ENCODE peak calls at places on chromosomes 11 and 22, in four cellular contexts. One of them, this sample, is unnamed.

GRCh38 chr11:35553831-35554230 is 28.4 kb upstream of the PAMR1 start:
- DNase-seq in H9: no peak
- DNase-seq in H1: no peak
- DNase-seq in IMR-90: peak; percentile 99
- DNase-seq in this sample: peak; percentile 21

GRCh38 chr22:50360578-50360977 is 17.5 kb downstream of the PPP6R2 start:
- DNase-seq in IMR-90: no peak
- DNase-seq in H1: no peak
- DNase-seq in H9: no peak
- DNase-seq in this sample: no peak

GRCh38 chr11:104526006-104526405 is 362.1 kb upstream of the PDGFD start:
- DNase-seq in H1: no peak
- DNase-seq in H9: no peak
- DNase-seq in IMR-90: no peak
- DNase-seq in this sample: no peak

GRCh38 chr22:39462443-39463147 is 5.8 kb downstream of the MGAT3 start:
- DNase-seq in IMR-90: no peak
- DNase-seq in H9: peak; percentile 71
- DNase-seq in H1: no peak
- DNase-seq in this sample: peak; percentile 84

GRCh38 chr22:19086944-19087343 is 35.3 kb downstream of the DGCR2 start:
- DNase-seq in H1: no peak
- DNase-seq in H9: no peak
- DNase-seq in IMR-90: peak; percentile 69
- DNase-seq in this sample: no peak

GRCh38 chr11:14107071-14107470 is 144.5 kb downstream of the SPON1 start:
- DNase-seq in H1: no peak
- DNase-seq in IMR-90: no peak
- DNase-seq in H9: no peak
- DNase-seq in this sample: no peak

GRCh38 chr11:47333886-47334443 is 18.5 kb downstream of the MYBPC3 start:
- DNase-seq in H9: no peak
- DNase-seq in IMR-90: no peak
- DNase-seq in H1: no peak
- DNase-seq in this sample: no peak

GRCh38 chr11:67584881-67585873 is 1.6 kb downstream of the GSTP1 start:
- DNase-seq in H1: no peak
- DNase-seq in H9: no peak
- DNase-seq in IMR-90: no peak
- DNase-seq in this sample: peak; percentile 40

GRCh38 chr11:60786811-60787567 is 1.9 kb downstream of the MS4A10 start:
- DNase-seq in H1: no peak
- DNase-seq in IMR-90: peak; percentile 89
- DNase-seq in H9: no peak
- DNase-seq in this sample: no peak

GRCh38 chr11:3219281-3219892 is 774 bp upstream of the MRGPRG start:
- DNase-seq in H1: no peak
- DNase-seq in H9: peak; percentile 27
- DNase-seq in IMR-90: no peak
- DNase-seq in this sample: no peak

GRCh38 chr11:41461057-41461681 is 1.7 kb upstream of the LRRC4C start:
- DNase-seq in H1: no peak
- DNase-seq in IMR-90: no peak
- DNase-seq in H9: no peak
- DNase-seq in this sample: no peak

GRCh38 chr22:43421914-43422615 is 10.3 kb downstream of the MPPED1 start:
- DNase-seq in H9: no peak
- DNase-seq in IMR-90: no peak
- DNase-seq in H1: no peak
- DNase-seq in this sample: no peak

GRCh38 chr22:42963231-42963595 is 51.7 kb downstream of the PACSIN2 start:
- DNase-seq in H1: no peak
- DNase-seq in IMR-90: no peak
- DNase-seq in H9: no peak
- DNase-seq in this sample: no peak

GRCh38 chr11:108975641-108976071 is 310.8 kb downstream of the DDX10 start:
- DNase-seq in H9: no peak
- DNase-seq in H1: no peak
- DNase-seq in IMR-90: no peak
- DNase-seq in this sample: no peak

GRCh38 chr11:133946541-133947297 is 10.0 kb downstream of the IGSF9B start:
- DNase-seq in H9: no peak
- DNase-seq in H1: no peak
- DNase-seq in IMR-90: no peak
- DNase-seq in this sample: no peak

GRCh38 chr22:48490513-48491411 is 1336.9 kb downstream of the BRD1 start:
- DNase-seq in H1: no peak
- DNase-seq in IMR-90: no peak
- DNase-seq in H9: peak; percentile 34
- DNase-seq in this sample: no peak

GRCh38 chr22:37647928-37648327 is 8.5 kb downstream of the SH3BP1 start:
- DNase-seq in H1: no peak
- DNase-seq in IMR-90: no peak
- DNase-seq in H9: no peak
- DNase-seq in this sample: no peak

GRCh38 chr11:32497951-32498350 is 62.6 kb upstream of the WT1 start:
- DNase-seq in H9: no peak
- DNase-seq in H1: no peak
- DNase-seq in IMR-90: no peak
- DNase-seq in this sample: no peak

GRCh38 chr11:62856333-62856910 is 17.0 kb upstream of the WDR74 start:
- DNase-seq in H1: no peak
- DNase-seq in IMR-90: no peak
- DNase-seq in H9: no peak
- DNase-seq in this sample: no peak

GRCh38 chr22:19975707-19976035 is 34.1 kb upstream of the TXNRD2 start:
- DNase-seq in IMR-90: no peak
- DNase-seq in H9: no peak
- DNase-seq in H1: no peak
- DNase-seq in this sample: no peak

GRCh38 chr11:123694551-123694950 is 40.1 kb upstream of the SCN3B start:
- DNase-seq in H1: no peak
- DNase-seq in IMR-90: no peak
- DNase-seq in H9: no peak
- DNase-seq in this sample: no peak

GRCh38 chr22:36619797-36620390 is 83.7 kb downstream of the CACNG2 start:
- DNase-seq in IMR-90: no peak
- DNase-seq in H9: no peak
- DNase-seq in H1: no peak
- DNase-seq in this sample: no peak

GRCh38 chr22:19779685-19780268 is 19.2 kb downstream of the TBX1 start:
- DNase-seq in IMR-90: peak; percentile 19
- DNase-seq in H9: no peak
- DNase-seq in H1: no peak
- DNase-seq in this sample: no peak

GRCh38 chr11:124946735-124947141 is 7.3 kb upstream of the CCDC15 start:
- DNase-seq in H9: no peak
- DNase-seq in H1: no peak
- DNase-seq in IMR-90: peak; percentile 40
- DNase-seq in this sample: no peak

DNA sequence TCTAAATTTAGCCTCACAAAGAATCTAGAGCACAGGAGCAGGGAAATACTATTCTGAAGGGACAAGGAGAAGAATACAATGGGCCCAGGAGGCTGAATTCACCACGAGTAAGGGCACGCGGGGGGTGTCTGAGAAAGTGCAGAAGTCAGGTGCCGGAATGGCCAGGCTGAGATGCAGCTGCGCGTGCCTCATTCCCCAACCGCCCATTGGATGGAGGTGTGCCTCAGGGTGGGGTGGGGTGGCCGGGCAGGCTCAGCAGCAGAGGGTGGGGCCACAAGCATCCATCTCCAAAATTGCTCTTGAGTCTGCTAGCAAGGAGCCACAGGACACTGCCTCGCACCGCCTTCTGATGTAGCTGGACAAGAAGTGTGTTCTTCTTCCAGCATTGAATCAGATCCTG is 387.0 kb downstream of the SHANK2 start:
- DNase-seq in H9: no peak
- DNase-seq in IMR-90: no peak
- DNase-seq in H1: no peak
- DNase-seq in this sample: no peak
- H4K5ac ChIP-seq in H9: no peak overlapping the region
- H4K5ac ChIP-seq in IMR-90: no peak overlapping the region
- H4K5ac ChIP-seq in H1: no peak overlapping the region
- H4K5ac ChIP-seq in this sample: no peak overlapping the region

DNA sequence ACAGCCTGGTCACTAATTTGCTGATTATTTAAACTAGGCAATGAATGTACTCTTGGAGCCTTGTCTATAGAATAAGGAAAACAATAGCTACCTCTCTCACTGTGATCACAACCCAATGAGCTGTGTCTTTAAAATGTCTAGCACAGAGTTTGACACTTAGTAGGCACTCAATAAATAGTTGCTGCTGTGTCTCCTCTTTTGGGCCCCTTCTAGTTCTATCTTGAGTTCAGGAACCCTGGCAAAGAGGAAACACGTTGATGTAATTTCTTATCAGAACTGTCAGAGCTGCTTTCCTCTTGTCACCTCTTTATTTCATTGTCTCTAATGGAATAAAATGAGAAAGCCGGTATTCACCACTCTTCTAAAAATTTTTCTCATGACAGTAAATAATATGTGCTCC is 174.7 kb upstream of the BDNF start:
- DNase-seq in H9: no peak
- DNase-seq in H1: no peak
- DNase-seq in IMR-90: no peak
- DNase-seq in this sample: no peak
- H4K5ac ChIP-seq in H9: no peak overlapping the region
- H4K5ac ChIP-seq in H1: no peak overlapping the region
- H4K5ac ChIP-seq in IMR-90: no peak overlapping the region
- H4K5ac ChIP-seq in this sample: no peak overlapping the region

GRCh38 chr22:26669060-26669481 is 11.7 kb downstream of the MIAT start:
- DNase-seq in IMR-90: peak; percentile 63
- DNase-seq in H1: no peak
- DNase-seq in H9: peak; percentile 76
- DNase-seq in this sample: peak; percentile 84
- H4K5ac ChIP-seq in IMR-90: no peak overlapping the region
- H4K5ac ChIP-seq in H1: no peak overlapping the region
- H4K5ac ChIP-seq in H9: no peak overlapping the region
- H4K5ac ChIP-seq in this sample: no peak overlapping the region

DNA sequence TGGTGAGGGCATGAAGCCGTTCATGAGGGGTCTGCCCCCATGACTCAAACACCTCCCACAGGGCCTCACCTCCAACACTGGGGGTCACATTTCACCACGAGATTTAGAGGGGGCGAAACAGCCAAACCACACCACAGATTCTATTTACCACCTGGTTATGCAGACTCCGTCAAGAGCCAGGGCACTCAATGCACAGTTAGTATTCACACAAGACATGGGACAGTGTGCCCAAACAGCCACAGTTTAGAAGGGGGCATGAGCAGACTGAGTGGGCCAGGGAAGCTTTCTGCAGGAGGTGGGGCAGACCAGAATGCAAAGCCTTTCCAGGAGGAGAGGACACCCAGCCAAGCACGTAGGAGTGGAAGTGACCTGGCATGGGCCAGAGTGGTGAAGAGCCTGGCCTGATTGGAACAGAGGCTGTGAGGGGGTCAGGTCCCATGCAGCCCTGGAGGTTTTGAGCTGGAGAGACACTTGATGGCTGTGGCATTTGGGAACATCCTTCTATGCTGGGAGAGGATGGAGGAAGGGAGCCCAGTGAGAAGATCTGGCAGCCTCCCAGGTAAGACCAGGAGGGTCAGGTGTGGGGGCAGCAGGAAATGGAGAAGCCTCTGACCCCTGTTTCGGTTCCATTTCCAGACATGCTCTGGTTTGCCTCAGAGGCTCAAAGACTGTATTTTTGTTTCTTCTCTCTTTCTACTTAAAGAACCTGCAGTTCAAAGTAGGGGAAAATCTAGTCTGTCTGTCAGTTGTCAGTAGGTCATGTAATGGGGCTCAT is 199.1 kb upstream of the NCAM1 start:
- DNase-seq in H9: no peak
- DNase-seq in IMR-90: no peak
- DNase-seq in H1: no peak
- DNase-seq in this sample: no peak
- H4K5ac ChIP-seq in H9: no peak overlapping the region
- H4K5ac ChIP-seq in IMR-90: no peak overlapping the region
- H4K5ac ChIP-seq in H1: no peak overlapping the region
- H4K5ac ChIP-seq in this sample: no peak overlapping the region

GRCh38 chr11:132846080-132846479 is 686.2 kb downstream of the OPCML start:
- DNase-seq in IMR-90: no peak
- DNase-seq in H9: no peak
- DNase-seq in H1: no peak
- DNase-seq in this sample: peak; percentile 25

GRCh38 chr11:132848336-132848735 is 684.0 kb downstream of the OPCML start:
- DNase-seq in H1: no peak
- DNase-seq in IMR-90: peak; percentile 7
- DNase-seq in H9: no peak
- DNase-seq in this sample: no peak

GRCh38 chr11:132840220-132840619 is 692.1 kb downstream of the OPCML start:
- DNase-seq in H9: no peak
- DNase-seq in H1: no peak
- DNase-seq in IMR-90: no peak
- DNase-seq in this sample: no peak

GRCh38 chr11:132840660-132841059 is 691.6 kb downstream of the OPCML start:
- DNase-seq in H1: no peak
- DNase-seq in H9: no peak
- DNase-seq in IMR-90: no peak
- DNase-seq in this sample: no peak

DNA sequence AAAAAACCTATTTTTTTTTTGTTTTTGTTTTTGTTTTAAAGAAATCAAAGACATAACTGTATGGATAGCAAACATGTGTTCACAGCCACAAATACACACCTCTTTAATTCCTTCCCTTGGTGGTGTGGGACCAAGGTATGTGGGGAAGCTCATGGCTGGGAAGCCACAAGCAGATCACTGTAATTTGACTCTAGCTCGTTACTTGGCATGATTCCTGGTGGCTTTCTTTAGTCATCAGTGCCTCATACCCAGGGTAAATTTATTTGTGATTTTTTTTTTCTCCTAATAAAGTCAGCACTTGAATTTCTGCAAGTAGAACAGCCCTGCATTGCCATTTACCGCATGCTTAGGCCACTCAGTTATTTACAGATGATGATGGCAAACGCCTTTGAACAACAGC is 687.3 kb downstream of the OPCML start:
- DNase-seq in H9: no peak
- DNase-seq in H1: no peak
- DNase-seq in IMR-90: peak; percentile 96
- DNase-seq in this sample: peak; percentile 21
- H4K5ac ChIP-seq in H9: no peak overlapping the region
- H4K5ac ChIP-seq in H1: no peak overlapping the region
- H4K5ac ChIP-seq in IMR-90: no peak overlapping the region
- H4K5ac ChIP-seq in this sample: no peak overlapping the region

DNA sequence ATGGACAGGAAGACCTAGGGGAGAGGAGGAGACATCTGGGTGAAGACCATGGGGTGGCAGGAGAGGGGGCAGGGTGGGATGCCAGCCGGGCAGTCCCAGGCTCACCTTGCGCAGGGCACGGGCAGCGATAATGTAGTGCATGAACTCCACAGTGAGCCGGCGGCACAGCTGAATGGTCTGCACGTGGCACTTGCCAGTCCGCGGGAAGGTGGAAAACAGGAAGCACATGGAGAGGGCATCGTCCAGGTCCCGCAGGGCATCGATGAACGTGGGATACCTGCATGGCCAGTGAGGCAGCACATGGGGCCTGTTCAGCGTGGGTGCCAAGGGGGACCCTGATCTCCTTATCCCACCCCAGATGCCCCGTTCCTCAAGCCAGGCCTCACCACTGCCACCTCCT is 7.3 kb downstream of the PES1 start:
- DNase-seq in H9: no peak
- DNase-seq in H1: no peak
- DNase-seq in IMR-90: no peak
- DNase-seq in this sample: no peak
- H4K5ac ChIP-seq in H9: no peak overlapping the region
- H4K5ac ChIP-seq in H1: no peak overlapping the region
- H4K5ac ChIP-seq in IMR-90: no peak overlapping the region
- H4K5ac ChIP-seq in this sample: no peak overlapping the region